ENCODE peak calls at places on chromosomes 2 and 18, in six cellular contexts. I is Panc1, O is breast epithelium, V is GM12878, G is spleen, Y is sigmoid colon. W is an unnamed sample. For H3K4me1, the result is how much of the 10 kb centered on the place peaks cover.

GRCh38 chr2:66428986-66429612 is 5.8 kb upstream of the MEIS1 start:
- DNase-seq in Y (no peak), I (peak), O (no peak), G (no peak), V (no peak), W (no peak)

GRCh38 chr2:46012618-46013240 is 284.5 kb upstream of the EPAS1 start:
- DNase-seq in V (no peak), G (no peak), Y (no peak), O (no peak), I (no peak), W (no peak)

GRCh38 chr2:4898706-4899105 is 793.5 kb upstream of the SOX11 start:
- DNase-seq in G (no peak), O (no peak), I (no peak), Y (no peak), V (no peak), W (no peak)

GRCh38 chr2:177464549-177464948 is 72.0 kb downstream of the AGPS start:
- DNase-seq in I (no peak), V (no peak), G (no peak), Y (no peak), O (no peak), W (no peak)

GRCh38 chr2:45047301-45047700 is 38.0 kb upstream of the SIX2 start:
- DNase-seq in V (no peak), Y (no peak), I (no peak), O (no peak), G (no peak), W (no peak)

GRCh38 chr2:182763311-182763912 is 47.4 kb downstream of the DNAJC10 start:
- DNase-seq in I (no peak), O (no peak), Y (no peak), V (no peak), G (no peak), W (no peak)

GRCh38 chr2:233434666-233435375 is 80.5 kb downstream of the DGKD start:
- DNase-seq in Y (peak), G (peak), V (no peak), O (no peak), I (no peak), W (peak)

GRCh38 chr2:197599285-197599965 is 76.0 kb downstream of the RFTN2 start:
- DNase-seq in V (no peak), Y (no peak), O (no peak), G (no peak), I (no peak), W (no peak)

GRCh38 chr18:53796042-53796729 is 428.3 kb downstream of the MBD2 start:
- DNase-seq in I (no peak), O (no peak), Y (no peak), G (no peak), V (no peak), W (no peak)

GRCh38 chr2:224442092-224442999 is 40.4 kb upstream of the FAM124B start:
- DNase-seq in I (no peak), Y (no peak), V (no peak), G (peak), O (no peak), W (no peak)

GRCh38 chr2:16228471-16228870 is 288.1 kb downstream of the MYCN start:
- DNase-seq in Y (no peak), G (no peak), O (no peak), I (no peak), V (no peak), W (no peak)

GRCh38 chr18:23740105-23740830 is 51.0 kb downstream of the LAMA3 start:
- DNase-seq in Y (no peak), G (no peak), O (no peak), V (no peak), I (no peak), W (no peak)

GRCh38 chr2:65413106-65413505 is 19.3 kb downstream of the SPRED2 start:
- DNase-seq in V (no peak), Y (no peak), I (no peak), O (no peak), G (no peak), W (no peak)

GRCh38 chr18:5584751-5585417 is 41.1 kb upstream of the EPB41L3 start:
- DNase-seq in I (no peak), G (no peak), V (no peak), Y (no peak), O (no peak), W (no peak)

GRCh38 chr18:49277395-49278036 is 182.9 kb downstream of the DYM start:
- DNase-seq in O (no peak), V (no peak), Y (no peak), I (no peak), G (no peak), W (no peak)

GRCh38 chr2:175027755-175028154 is 22.6 kb upstream of the CHN1 start:
- DNase-seq in G (no peak), V (no peak), O (no peak), Y (no peak), I (no peak), W (no peak)

GRCh38 chr2:159129807-159130206 is 156.7 kb downstream of the WDSUB1 start:
- DNase-seq in V (no peak), Y (no peak), I (no peak), O (no peak), G (no peak), W (no peak)

GRCh38 chr18:8947576-8947975 is 154.9 kb upstream of the NDUFV2 start:
- DNase-seq in I (no peak), Y (no peak), O (no peak), V (no peak), G (no peak), W (no peak)

GRCh38 chr18:21112140-21112473 is 494 bp upstream of the ROCK1 start:
- DNase-seq in V (no peak), I (no peak), O (no peak), Y (no peak), G (peak), W (no peak)

GRCh38 chr2:157871415-157871814 is 4.7 kb downstream of the ACVR1 start:
- DNase-seq in V (no peak), Y (no peak), I (no peak), G (no peak), O (no peak), W (no peak)

GRCh38 chr2:121132054-121132453 is 152.9 kb downstream of the TFCP2L1 start:
- DNase-seq in V (no peak), I (no peak), G (no peak), O (no peak), Y (no peak), W (no peak)

GRCh38 chr2:183244300-183244849 is 120.1 kb downstream of the NUP35 start:
- DNase-seq in Y (no peak), I (no peak), G (no peak), V (no peak), O (no peak), W (no peak)

GRCh38 chr18:79077181-79077580 is 8.0 kb downstream of the ATP9B start:
- DNase-seq in Y (no peak), V (no peak), I (no peak), G (no peak), O (no peak), W (no peak)

GRCh38 chr2:10544252-10544651 is 96.1 kb upstream of the ODC1 start:
- DNase-seq in Y (no peak), O (no peak), V (no peak), I (no peak), G (no peak), W (no peak)

GRCh38 chr2:109616184-109616583 is 2.0 kb downstream of the SOWAHC start:
- DNase-seq in I (no peak), V (no peak), O (no peak), Y (no peak), G (no peak), W (no peak)

GRCh38 chr2:75548036-75548573 is 12.6 kb downstream of the EVA1A start:
- DNase-seq in I (no peak), G (no peak), O (no peak), Y (no peak), V (no peak), W (peak)

GRCh38 chr2:75543446-75543845 is 17.3 kb downstream of the EVA1A start:
- DNase-seq in Y (no peak), I (no peak), V (no peak), G (no peak), O (no peak), W (peak)

GRCh38 chr2:75547345-75548035 is 13.2 kb downstream of the EVA1A start:
- DNase-seq in V (no peak), Y (no peak), O (no peak), I (no peak), G (no peak), W (no peak)

GRCh38 chr2:75545387-75545786 is 15.4 kb downstream of the EVA1A start:
- DNase-seq in V (no peak), Y (no peak), I (no peak), G (no peak), O (no peak), W (no peak)

GRCh38 chr2:75545917-75546316 is 14.8 kb downstream of the EVA1A start:
- DNase-seq in G (no peak), O (no peak), I (no peak), V (no peak), Y (no peak), W (peak)
- TF ChIP-seq POLR2AphosphoS5 in G (no peak), O (no peak), I (no peak), V (no peak), Y (no peak), W (no peak)

GRCh38 chr2:169090133-169090820 is 20.9 kb downstream of the DHRS9 start:
- DNase-seq in Y (no peak), O (no peak), G (no peak), I (no peak), V (no peak), W (no peak)
- H3K4me1 ChIP-seq in Y (under half), O (under half), G (under half), I (under half), V (under half), W (under half)

DNA sequence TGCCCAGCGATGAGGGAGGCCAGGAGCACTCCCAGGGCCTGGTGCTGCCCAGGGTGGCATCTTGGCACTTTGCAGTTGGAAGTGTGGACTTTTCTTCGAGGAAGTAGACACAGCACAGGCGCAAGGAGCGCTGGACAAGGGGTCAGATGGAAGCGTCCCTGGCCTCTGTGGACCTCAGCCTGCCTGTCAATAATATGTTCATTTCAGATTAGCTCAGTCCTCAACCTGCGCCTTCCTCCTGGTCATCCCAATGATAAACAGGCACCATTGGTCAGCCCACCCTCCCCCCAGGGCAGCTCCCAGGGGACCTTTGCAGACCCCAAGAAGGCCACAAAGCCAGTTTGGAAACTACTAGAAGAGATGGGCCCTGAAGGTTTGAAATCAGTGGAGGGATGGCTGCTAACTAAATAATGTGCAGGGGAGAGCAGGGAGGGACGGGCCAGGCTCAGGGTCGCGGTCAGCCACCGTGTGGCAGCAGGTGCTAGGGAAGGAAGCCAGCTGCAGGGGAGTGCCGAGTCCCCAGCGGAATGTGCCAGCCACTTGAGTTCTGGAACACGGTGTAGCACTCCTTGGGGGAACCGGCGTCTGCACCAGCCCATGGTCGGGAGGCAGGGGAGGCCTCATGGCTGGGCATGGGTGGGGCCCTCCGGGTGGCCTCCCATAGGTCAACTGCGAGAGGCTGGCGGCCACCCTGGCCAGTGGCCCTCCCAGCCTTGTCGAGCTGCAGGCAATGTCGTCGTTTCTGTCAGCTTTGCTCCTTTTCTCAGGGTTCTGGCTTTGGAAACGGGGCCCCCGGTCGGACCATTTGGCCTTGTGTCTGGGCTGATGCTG is 59.9 kb downstream of the ADI1 start:
- DNase-seq in G (peak), I (no peak), O (peak), V (no peak), Y (no peak), W (no peak)
- TF ChIP-seq CTCF in G (no peak), I (no peak), O (no peak), V (no peak), Y (no peak), W (no peak)

GRCh38 chr2:240711701-240712100 is 20.0 kb downstream of the AQP12A start:
- DNase-seq in I (no peak), G (peak), O (no peak), V (no peak), Y (no peak), W (no peak)

GRCh38 chr2:240712121-240712520 is 20.5 kb downstream of the AQP12A start:
- DNase-seq in I (no peak), O (no peak), V (no peak), Y (no peak), G (peak), W (no peak)

GRCh38 chr2:240714747-240715725 is 23.4 kb downstream of the AQP12A start:
- DNase-seq in I (no peak), O (no peak), V (no peak), G (peak), Y (no peak), W (no peak)

GRCh38 chr2:240713928-240714746 is 22.5 kb downstream of the AQP12A start:
- DNase-seq in O (no peak), V (no peak), G (peak), Y (no peak), I (no peak), W (no peak)

GRCh38 chr2:240713071-240713927 is 21.6 kb downstream of the AQP12A start:
- DNase-seq in G (peak), V (no peak), Y (no peak), O (no peak), I (no peak), W (no peak)
- TF ChIP-seq POLR2AphosphoS5 in G (no peak), V (no peak), Y (no peak), O (no peak), I (no peak), W (no peak)